ENCODE peak calls at places on chromosome 2, in nine cellular contexts. One of them, this sample, is unnamed.

GRCh38 chr2:174076948-174077347 is 111.8 kb upstream of the SP3 start:
- DNase-seq in heart left ventricle: no peak
- DNase-seq in kidney: no peak
- DNase-seq in foreskin fibroblast: no peak
- DNase-seq in psoas muscle: no peak
- DNase-seq in SJSA1: no peak
- DNase-seq in PC-3: no peak
- DNase-seq in fibroblast of lung: no peak
- DNase-seq in fibroblast of pulmonary artery: no peak
- DNase-seq in this sample: no peak

GRCh38 chr2:199922856-199923255 is 11.8 kb downstream of the C2orf69 start:
- DNase-seq in psoas muscle: no peak
- DNase-seq in foreskin fibroblast: peak; percentile 22
- DNase-seq in fibroblast of lung: no peak
- DNase-seq in kidney: no peak
- DNase-seq in PC-3: no peak
- DNase-seq in SJSA1: no peak
- DNase-seq in fibroblast of pulmonary artery: no peak
- DNase-seq in heart left ventricle: no peak
- DNase-seq in this sample: no peak

GRCh38 chr2:80852079-80852807 is 547.7 kb upstream of the LRRTM1 start:
- DNase-seq in heart left ventricle: no peak
- DNase-seq in fibroblast of lung: no peak
- DNase-seq in kidney: no peak
- DNase-seq in fibroblast of pulmonary artery: no peak
- DNase-seq in PC-3: no peak
- DNase-seq in foreskin fibroblast: no peak
- DNase-seq in psoas muscle: no peak
- DNase-seq in SJSA1: no peak
- DNase-seq in this sample: no peak

GRCh38 chr2:11123856-11124759 is 31.2 kb upstream of the SLC66A3 start:
- DNase-seq in kidney: no peak
- DNase-seq in SJSA1: peak; percentile 29
- DNase-seq in heart left ventricle: peak; percentile 76
- DNase-seq in fibroblast of lung: peak; percentile 51
- DNase-seq in PC-3: peak; percentile 85
- DNase-seq in fibroblast of pulmonary artery: peak; percentile 61
- DNase-seq in psoas muscle: peak; percentile 75
- DNase-seq in foreskin fibroblast: peak; percentile 76
- DNase-seq in this sample: no peak

GRCh38 chr2:138829326-138829725 is 49.1 kb upstream of the NXPH2 start:
- DNase-seq in psoas muscle: no peak
- DNase-seq in SJSA1: peak; percentile 14
- DNase-seq in heart left ventricle: no peak
- DNase-seq in kidney: no peak
- DNase-seq in foreskin fibroblast: peak; percentile 24
- DNase-seq in PC-3: peak; percentile 78
- DNase-seq in fibroblast of pulmonary artery: peak; percentile 24
- DNase-seq in fibroblast of lung: peak; percentile 30
- DNase-seq in this sample: no peak

GRCh38 chr2:162014751-162015150 is 59.3 kb downstream of the DPP4 start:
- DNase-seq in heart left ventricle: no peak
- DNase-seq in foreskin fibroblast: peak; percentile 46
- DNase-seq in psoas muscle: no peak
- DNase-seq in fibroblast of pulmonary artery: peak; percentile 26
- DNase-seq in PC-3: no peak
- DNase-seq in kidney: no peak
- DNase-seq in fibroblast of lung: peak; percentile 47
- DNase-seq in SJSA1: no peak
- DNase-seq in this sample: no peak

GRCh38 chr2:118246726-118247125 is 158.5 kb downstream of the INSIG2 start:
- DNase-seq in psoas muscle: peak; percentile 54
- DNase-seq in PC-3: peak; percentile 86
- DNase-seq in fibroblast of lung: no peak
- DNase-seq in kidney: no peak
- DNase-seq in SJSA1: no peak
- DNase-seq in fibroblast of pulmonary artery: no peak
- DNase-seq in foreskin fibroblast: peak; percentile 50
- DNase-seq in heart left ventricle: no peak
- DNase-seq in this sample: peak; percentile 29

GRCh38 chr2:126886201-126886905 is 12.3 kb upstream of the TEX51 start:
- DNase-seq in kidney: peak; percentile 90
- DNase-seq in fibroblast of pulmonary artery: peak; percentile 58
- DNase-seq in psoas muscle: peak; percentile 82
- DNase-seq in foreskin fibroblast: peak; percentile 65
- DNase-seq in SJSA1: peak; percentile 21
- DNase-seq in PC-3: peak; percentile 4
- DNase-seq in heart left ventricle: peak; percentile 80
- DNase-seq in fibroblast of lung: peak; percentile 56
- DNase-seq in this sample: no peak

GRCh38 chr2:51490576-51491234 is 458.8 kb upstream of the NRXN1 start:
- DNase-seq in kidney: no peak
- DNase-seq in heart left ventricle: no peak
- DNase-seq in fibroblast of pulmonary artery: no peak
- DNase-seq in PC-3: no peak
- DNase-seq in psoas muscle: no peak
- DNase-seq in fibroblast of lung: no peak
- DNase-seq in foreskin fibroblast: no peak
- DNase-seq in SJSA1: no peak
- DNase-seq in this sample: no peak

GRCh38 chr2:186748354-186748753 is 54.5 kb downstream of the FAM171B start:
- DNase-seq in fibroblast of lung: no peak
- DNase-seq in fibroblast of pulmonary artery: no peak
- DNase-seq in heart left ventricle: no peak
- DNase-seq in SJSA1: no peak
- DNase-seq in kidney: no peak
- DNase-seq in psoas muscle: no peak
- DNase-seq in PC-3: no peak
- DNase-seq in foreskin fibroblast: no peak
- DNase-seq in this sample: no peak

GRCh38 chr2:208406474-208407451 is at the start of gene PTH2R:
- DNase-seq in kidney: peak; percentile 73
- DNase-seq in fibroblast of lung: peak; percentile 5
- DNase-seq in heart left ventricle: peak; percentile 47
- DNase-seq in PC-3: no peak
- DNase-seq in SJSA1: no peak
- DNase-seq in foreskin fibroblast: peak; percentile 28
- DNase-seq in fibroblast of pulmonary artery: no peak
- DNase-seq in psoas muscle: peak; percentile 48
- DNase-seq in this sample: no peak

GRCh38 chr2:135987441-135987840 is 2.0 kb upstream of the DARS1 start:
- DNase-seq in SJSA1: no peak
- DNase-seq in psoas muscle: no peak
- DNase-seq in heart left ventricle: no peak
- DNase-seq in foreskin fibroblast: no peak
- DNase-seq in fibroblast of lung: no peak
- DNase-seq in PC-3: no peak
- DNase-seq in kidney: no peak
- DNase-seq in fibroblast of pulmonary artery: no peak
- DNase-seq in this sample: no peak

GRCh38 chr2:197079414-197079813 is 152.9 kb upstream of the PGAP1 start:
- DNase-seq in kidney: no peak
- DNase-seq in fibroblast of lung: peak; percentile 31
- DNase-seq in psoas muscle: no peak
- DNase-seq in SJSA1: no peak
- DNase-seq in foreskin fibroblast: peak; percentile 17
- DNase-seq in PC-3: peak; percentile 11
- DNase-seq in heart left ventricle: no peak
- DNase-seq in fibroblast of pulmonary artery: no peak
- DNase-seq in this sample: peak; percentile 23

GRCh38 chr2:139369423-139370409 is 589.5 kb upstream of the NXPH2 start:
- DNase-seq in foreskin fibroblast: no peak
- DNase-seq in fibroblast of pulmonary artery: no peak
- DNase-seq in PC-3: no peak
- DNase-seq in SJSA1: no peak
- DNase-seq in fibroblast of lung: no peak
- DNase-seq in psoas muscle: no peak
- DNase-seq in kidney: no peak
- DNase-seq in heart left ventricle: no peak
- DNase-seq in this sample: no peak

GRCh38 chr2:19807866-19808265 is 93.9 kb downstream of the TTC32 start:
- DNase-seq in SJSA1: no peak
- DNase-seq in fibroblast of lung: no peak
- DNase-seq in kidney: no peak
- DNase-seq in foreskin fibroblast: no peak
- DNase-seq in heart left ventricle: no peak
- DNase-seq in psoas muscle: no peak
- DNase-seq in PC-3: no peak
- DNase-seq in fibroblast of pulmonary artery: peak; percentile 19
- DNase-seq in this sample: no peak

GRCh38 chr2:41116106-41116797 is 664.4 kb upstream of the SLC8A1 start:
- DNase-seq in foreskin fibroblast: no peak
- DNase-seq in fibroblast of lung: no peak
- DNase-seq in SJSA1: no peak
- DNase-seq in psoas muscle: no peak
- DNase-seq in PC-3: peak; percentile 25
- DNase-seq in heart left ventricle: no peak
- DNase-seq in fibroblast of pulmonary artery: no peak
- DNase-seq in kidney: no peak
- DNase-seq in this sample: no peak

GRCh38 chr2:41109744-41110143 is 657.9 kb upstream of the SLC8A1 start:
- DNase-seq in psoas muscle: no peak
- DNase-seq in fibroblast of lung: no peak
- DNase-seq in fibroblast of pulmonary artery: no peak
- DNase-seq in PC-3: no peak
- DNase-seq in foreskin fibroblast: no peak
- DNase-seq in heart left ventricle: no peak
- DNase-seq in SJSA1: no peak
- DNase-seq in kidney: no peak
- DNase-seq in this sample: no peak

DNA sequence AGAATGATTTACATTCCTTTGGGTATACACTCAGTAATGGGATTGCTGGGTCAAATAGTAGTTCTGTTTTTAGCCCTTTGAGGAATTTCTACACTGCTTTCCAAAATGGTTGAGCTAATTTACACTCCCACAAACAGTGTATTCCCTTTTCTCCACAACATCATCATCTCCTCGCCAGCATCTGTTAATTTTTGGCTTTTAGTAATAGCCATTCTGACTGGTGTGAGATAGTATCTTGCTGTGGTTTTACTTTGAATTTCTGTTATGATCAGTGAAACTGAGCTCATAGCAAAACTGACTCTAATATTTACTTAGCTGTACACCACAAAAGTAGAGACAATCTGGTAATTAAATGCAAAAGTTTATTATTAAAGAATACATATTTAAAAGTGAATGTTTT is 660.3 kb upstream of the SLC8A1 start:
- DNase-seq in heart left ventricle: no peak
- DNase-seq in SJSA1: no peak
- DNase-seq in PC-3: no peak
- DNase-seq in kidney: no peak
- DNase-seq in foreskin fibroblast: no peak
- DNase-seq in psoas muscle: no peak
- DNase-seq in fibroblast of pulmonary artery: no peak
- DNase-seq in fibroblast of lung: no peak
- DNase-seq in this sample: no peak
- H3K4me3 ChIP-seq in heart left ventricle: no peak overlapping the region
- H3K4me3 ChIP-seq in SJSA1: no peak overlapping the region
- H3K4me3 ChIP-seq in PC-3: no peak overlapping the region
- H3K4me3 ChIP-seq in kidney: no peak overlapping the region
- H3K4me3 ChIP-seq in foreskin fibroblast: no peak overlapping the region
- H3K4me3 ChIP-seq in psoas muscle: no peak overlapping the region
- H3K4me3 ChIP-seq in fibroblast of pulmonary artery: no peak overlapping the region
- H3K4me3 ChIP-seq in fibroblast of lung: no peak overlapping the region
- H3K4me3 ChIP-seq in this sample: no peak overlapping the region

GRCh38 chr2:236717120-236717519 is 147.5 kb downstream of the ACKR3 start:
- DNase-seq in psoas muscle: no peak
- DNase-seq in PC-3: no peak
- DNase-seq in foreskin fibroblast: no peak
- DNase-seq in heart left ventricle: no peak
- DNase-seq in kidney: no peak
- DNase-seq in fibroblast of pulmonary artery: no peak
- DNase-seq in SJSA1: no peak
- DNase-seq in fibroblast of lung: no peak
- DNase-seq in this sample: no peak
- H3K4me3 ChIP-seq in psoas muscle: no peak overlapping the region
- H3K4me3 ChIP-seq in PC-3: no peak overlapping the region
- H3K4me3 ChIP-seq in foreskin fibroblast: no peak overlapping the region
- H3K4me3 ChIP-seq in heart left ventricle: no peak overlapping the region
- H3K4me3 ChIP-seq in kidney: no peak overlapping the region
- H3K4me3 ChIP-seq in fibroblast of pulmonary artery: no peak overlapping the region
- H3K4me3 ChIP-seq in SJSA1: no peak overlapping the region
- H3K4me3 ChIP-seq in fibroblast of lung: no peak overlapping the region
- H3K4me3 ChIP-seq in this sample: no peak overlapping the region

DNA sequence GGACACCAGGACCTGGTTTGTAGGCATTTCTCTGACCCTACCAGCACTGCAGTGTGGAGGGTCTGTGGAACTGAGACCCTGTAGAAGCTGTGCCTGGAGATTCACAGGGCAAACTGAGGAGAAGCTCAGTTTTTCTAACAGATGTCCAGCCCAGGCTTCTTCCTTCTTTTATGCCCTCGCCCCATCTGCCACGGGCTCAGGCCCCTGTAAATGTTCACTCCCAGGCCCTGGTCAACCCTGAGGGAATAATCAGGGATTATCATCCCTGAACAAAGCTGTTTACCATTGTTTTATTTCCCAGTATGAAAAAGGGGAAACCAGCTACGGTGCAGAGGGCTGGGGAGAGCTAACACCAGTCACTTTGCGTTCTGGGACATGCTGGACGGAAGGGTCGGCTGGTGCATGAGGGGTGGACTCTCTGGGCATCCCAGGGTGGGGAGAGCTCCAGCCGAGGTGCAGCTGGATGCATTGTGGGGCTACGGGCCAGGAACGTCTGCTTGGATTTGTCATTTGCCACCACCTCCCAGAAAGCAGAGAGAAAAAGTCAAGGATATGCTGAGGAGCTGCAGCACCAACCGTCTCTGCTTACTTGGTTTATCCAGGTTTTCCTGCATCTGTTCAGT is 183.8 kb downstream of the TFCP2L1 start:
- DNase-seq in psoas muscle: no peak
- DNase-seq in fibroblast of lung: no peak
- DNase-seq in fibroblast of pulmonary artery: no peak
- DNase-seq in heart left ventricle: no peak
- DNase-seq in SJSA1: no peak
- DNase-seq in kidney: no peak
- DNase-seq in PC-3: no peak
- DNase-seq in foreskin fibroblast: no peak
- DNase-seq in this sample: no peak
- H3K4me3 ChIP-seq in psoas muscle: no peak overlapping the region
- H3K4me3 ChIP-seq in fibroblast of lung: no peak overlapping the region
- H3K4me3 ChIP-seq in fibroblast of pulmonary artery: no peak overlapping the region
- H3K4me3 ChIP-seq in heart left ventricle: no peak overlapping the region
- H3K4me3 ChIP-seq in SJSA1: no peak overlapping the region
- H3K4me3 ChIP-seq in kidney: no peak overlapping the region
- H3K4me3 ChIP-seq in PC-3: no peak overlapping the region
- H3K4me3 ChIP-seq in foreskin fibroblast: no peak overlapping the region
- H3K4me3 ChIP-seq in this sample: no peak overlapping the region

DNA sequence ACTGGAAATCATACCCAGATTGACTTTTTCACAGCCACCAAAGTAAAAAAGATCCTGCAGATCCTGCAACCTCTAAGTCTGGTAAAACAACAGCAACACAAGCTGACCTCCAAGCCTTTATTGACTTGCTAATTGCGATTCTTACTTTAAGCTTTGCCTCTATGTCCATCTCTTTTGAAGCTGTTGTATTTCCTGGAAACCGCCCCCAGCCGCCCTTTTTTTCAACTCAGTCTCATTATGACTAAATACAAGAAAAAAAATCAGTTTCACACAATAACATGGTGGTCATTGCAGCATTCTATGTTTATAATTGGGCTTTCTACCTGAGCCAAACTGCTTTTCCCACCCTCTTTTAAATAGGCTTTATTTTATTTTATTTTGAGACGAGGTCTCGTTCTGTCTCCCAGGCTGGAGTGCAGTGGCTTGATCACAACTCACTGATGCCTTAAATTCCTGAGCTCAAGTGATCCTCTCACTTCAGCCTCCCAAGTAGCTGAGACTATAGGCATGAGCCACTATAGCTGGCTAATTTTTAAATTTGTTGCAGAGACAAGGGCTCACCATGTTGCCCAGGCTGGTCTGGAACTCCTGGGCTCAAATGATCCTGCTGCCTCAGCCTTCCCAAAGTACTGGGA is 76.2 kb downstream of the MOGAT1 start:
- DNase-seq in kidney: no peak
- DNase-seq in foreskin fibroblast: no peak
- DNase-seq in fibroblast of lung: no peak
- DNase-seq in fibroblast of pulmonary artery: no peak
- DNase-seq in psoas muscle: no peak
- DNase-seq in heart left ventricle: no peak
- DNase-seq in SJSA1: no peak
- DNase-seq in PC-3: no peak
- DNase-seq in this sample: no peak
- H3K4me3 ChIP-seq in kidney: no peak overlapping the region
- H3K4me3 ChIP-seq in foreskin fibroblast: no peak overlapping the region
- H3K4me3 ChIP-seq in fibroblast of lung: no peak overlapping the region
- H3K4me3 ChIP-seq in fibroblast of pulmonary artery: no peak overlapping the region
- H3K4me3 ChIP-seq in psoas muscle: no peak overlapping the region
- H3K4me3 ChIP-seq in heart left ventricle: no peak overlapping the region
- H3K4me3 ChIP-seq in SJSA1: no peak overlapping the region
- H3K4me3 ChIP-seq in PC-3: no peak overlapping the region
- H3K4me3 ChIP-seq in this sample: no peak overlapping the region